ENCODE peak calls at places on chromosome 11, in ten cellular contexts. L is NT2/D1; A is T-cell; O is fibroblast of pulmonary artery; U is activated effector memory CD4-positive, alpha-beta T cell treated with Interleukin-2 at 50 U/mL for 16 hours; N is kidney tubule cell; T is SW 1271; I is aorta; E is COR-L47; P is prostate gland. K is an unnamed sample.

GRCh38 chr11:12432507-12432906 is 55.1 kb downstream of the PARVA start:
- DNase-seq in A (no peak), E (no peak), T (no peak), O (no peak), N (no peak), P (no peak), L (no peak), U (no peak), I (no peak), K (no peak)

GRCh38 chr11:26418391-26418790 is 86.5 kb downstream of the ANO3 start:
- DNase-seq in T (no peak), E (no peak), I (no peak), P (no peak), L (no peak), O (no peak), A (no peak), N (no peak), U (no peak), K (no peak)

GRCh38 chr11:121792185-121792584 is 323.8 kb downstream of the BLID start:
- DNase-seq in N (no peak), P (no peak), I (no peak), L (no peak), E (no peak), U (no peak), T (no peak), O (no peak), A (no peak), K (no peak)

GRCh38 chr11:117096140-117096972 is 1.9 kb downstream of the SIK3 start:
- DNase-seq in A (peak; percentile 46), T (no peak), O (no peak), L (no peak), I (no peak), P (no peak), U (peak; percentile 29), E (no peak), N (peak; percentile 38), K (no peak)

GRCh38 chr11:18618341-18619025 is 15.7 kb downstream of the SPTY2D1 start:
- DNase-seq in O (peak; percentile 75), P (no peak), E (no peak), I (no peak), L (no peak), N (no peak), U (no peak), T (no peak), A (no peak), K (no peak)

GRCh38 chr11:2214527-2215229 is 43.1 kb upstream of the TH start:
- DNase-seq in L (no peak), I (peak; percentile 49), U (no peak), A (no peak), E (no peak), N (no peak), P (no peak), T (no peak), O (no peak), K (peak; percentile 36)

GRCh38 chr11:23620617-23621016 is 760.3 kb upstream of the CCDC179 start:
- DNase-seq in U (no peak), A (no peak), I (no peak), N (no peak), L (no peak), P (no peak), E (no peak), O (no peak), T (no peak), K (no peak)

GRCh38 chr11:7892751-7893356 is 38.2 kb downstream of the OR10A6 start:
- DNase-seq in E (peak; percentile 16), O (peak; percentile 78), N (peak; percentile 72), T (peak; percentile 65), U (no peak), L (no peak), P (no peak), I (no peak), A (no peak), K (no peak)

GRCh38 chr11:109320595-109320994 is 101.4 kb upstream of the C11orf87 start:
- DNase-seq in O (peak; percentile 64), I (no peak), P (no peak), E (no peak), T (no peak), L (no peak), A (no peak), U (no peak), N (peak; percentile 82), K (no peak)

GRCh38 chr11:18063131-18063530 is 17.1 kb upstream of the TPH1 start:
- DNase-seq in A (no peak), P (peak; percentile 63), L (no peak), I (no peak), N (peak; percentile 24), E (no peak), U (no peak), T (no peak), O (no peak), K (no peak)

GRCh38 chr11:1906146-1906545 is 13.4 kb upstream of the TNNT3 start:
- DNase-seq in A (no peak), U (no peak), I (no peak), T (no peak), O (peak; percentile 20), L (no peak), E (no peak), P (no peak), N (no peak), K (no peak)

GRCh38 chr11:86395061-86395551 is 20.4 kb downstream of the CCDC81 start:
- DNase-seq in I (no peak), L (no peak), N (peak; percentile 71), O (peak; percentile 8), E (no peak), T (no peak), A (no peak), U (no peak), P (peak; percentile 9), K (no peak)

GRCh38 chr11:75474878-75475766 is 42.1 kb upstream of the KLHL35 start:
- DNase-seq in P (no peak), T (no peak), N (no peak), E (no peak), L (peak; percentile 56), A (peak; percentile 71), O (peak; percentile 61), I (no peak), U (peak; percentile 53), K (no peak)

GRCh38 chr11:99934008-99934407 is 753.1 kb upstream of the ARHGAP42 start:
- DNase-seq in I (no peak), A (no peak), O (peak; percentile 6), N (peak; percentile 47), U (no peak), P (no peak), E (no peak), T (peak; percentile 22), L (no peak), K (no peak)

GRCh38 chr11:5712507-5712906 is 22.9 kb downstream of the TRIM22 start:
- DNase-seq in P (no peak), E (no peak), I (no peak), T (peak; percentile 25), U (no peak), N (peak; percentile 26), L (no peak), A (no peak), O (peak; percentile 25), K (no peak)

GRCh38 chr11:64358536-64358906 is 441 bp upstream of the RPS6KA4 start:
- DNase-seq in E (no peak), O (no peak), N (no peak), L (no peak), P (no peak), U (no peak), T (no peak), I (no peak), A (no peak), K (no peak)

GRCh38 chr11:75771646-75772410 is 3.2 kb downstream of the DGAT2 start:
- DNase-seq in L (no peak), E (no peak), N (peak; percentile 44), A (no peak), P (no peak), O (peak; percentile 77), T (no peak), U (no peak), I (peak; percentile 74), K (peak; percentile 72)

GRCh38 chr11:47915407-47916137 is 64.8 kb upstream of the PTPRJ start:
- DNase-seq in P (no peak), N (no peak), A (peak; percentile 0), T (no peak), U (peak; percentile 15), I (no peak), L (no peak), E (no peak), O (no peak), K (no peak)

GRCh38 chr11:110827276-110827675 is 115.0 kb upstream of the ARHGAP20 start:
- DNase-seq in O (no peak), P (no peak), U (no peak), A (no peak), I (no peak), L (no peak), E (no peak), N (no peak), T (no peak), K (no peak)